ENCODE peak calls at places on chromosomes 5 and 9, in ten cellular contexts. R is cardiac muscle cell; L is endodermal cell; D is HS-5; H is osteocyte; X is BJ; W is Calu3; Z is cardiac fibroblast; K is adipocyte; B is activated effector memory CD4-positive, alpha-beta T cell treated with Interleukin-2 at 50 U/mL for 16 hours. G is an unnamed sample.

GRCh38 chr5:176922817-176923216 is 23.7 kb upstream of the HK3 start:
- DNase-seq in D (no peak), B (no peak), K (no peak), Z (no peak), R (no peak), X (no peak), L (no peak), W (no peak), H (no peak), G (no peak)

GRCh38 chr5:155258139-155258538 is 244.6 kb downstream of the KIF4B start:
- DNase-seq in H (no peak), Z (no peak), B (no peak), D (no peak), X (no peak), R (no peak), W (no peak), K (no peak), L (no peak), G (no peak)

GRCh38 chr5:9337908-9338307 is 208.0 kb downstream of the SEMA5A start:
- DNase-seq in X (peak), W (no peak), B (no peak), D (peak), Z (peak), L (no peak), H (no peak), R (no peak), K (peak), G (no peak)

GRCh38 chr9:86175743-86176456 is 76.5 kb upstream of the GOLM1 start:
- DNase-seq in X (no peak), W (no peak), R (no peak), L (no peak), B (no peak), Z (no peak), H (peak), D (no peak), K (no peak), G (no peak)

GRCh38 chr9:78311075-78311474 is 14.2 kb downstream of the PSAT1 start:
- DNase-seq in L (no peak), K (no peak), B (no peak), W (no peak), D (no peak), X (no peak), H (no peak), Z (no peak), R (no peak), G (no peak)

GRCh38 chr9:110918316-110919054 is 119.8 kb downstream of the LPAR1 start:
- DNase-seq in W (no peak), H (no peak), X (no peak), L (no peak), Z (peak), D (peak), K (peak), B (no peak), R (no peak), G (no peak)

GRCh38 chr9:19200234-19200633 is 30.3 kb upstream of the DENND4C start:
- DNase-seq in X (no peak), H (no peak), R (no peak), L (no peak), B (no peak), D (no peak), Z (peak), K (no peak), W (no peak), G (no peak)

GRCh38 chr9:106684940-106685695 is 177.8 kb upstream of the ZNF462 start:
- DNase-seq in L (no peak), R (no peak), X (no peak), K (no peak), D (no peak), H (no peak), B (no peak), Z (no peak), W (no peak), G (no peak)